ENCODE peak calls at places on chromosome 3, in ten cellular contexts. L, V, C, Q, Z, H, W, J, F and B are unnamed samples.

GRCh38 chr3:15973930-15974329 is 176.2 kb upstream of the ANKRD28 start:
- DNase-seq in L (no peak), V (no peak), C (no peak), Q (no peak), Z (no peak), H (no peak), W (no peak), J (no peak), F (no peak), B (no peak)

GRCh38 chr3:99934984-99935797 is 117.5 kb downstream of the CMSS1 start:
- DNase-seq in L (no peak), V (no peak), C (no peak), Q (peak; percentile 48), Z (no peak), H (no peak), W (peak; percentile 47), J (peak; percentile 21), F (no peak), B (peak; percentile 28)

GRCh38 chr3:25457642-25458419 is 29.8 kb downstream of the RARB start:
- DNase-seq in L (peak; percentile 24), V (no peak), C (no peak), Q (no peak), Z (no peak), H (no peak), W (no peak), J (no peak), F (no peak), B (no peak)

GRCh38 chr3:136353461-136353860 is 103.3 kb downstream of the PCCB start:
- DNase-seq in L (no peak), V (peak; percentile 50), C (no peak), Q (no peak), Z (no peak), H (no peak), W (no peak), J (no peak), F (no peak), B (no peak)

GRCh38 chr3:58998476-58999117 is 51.2 kb downstream of the CFAP20DC start:
- DNase-seq in L (peak; percentile 98), V (no peak), C (peak; percentile 49), Q (peak; percentile 80), Z (no peak), H (no peak), W (peak; percentile 54), J (peak; percentile 97), F (no peak), B (no peak)

GRCh38 chr3:174342941-174343431 is 516.1 kb upstream of the NAALADL2 start:
- DNase-seq in L (peak; percentile 78), V (no peak), C (no peak), Q (peak; percentile 19), Z (no peak), H (no peak), W (no peak), J (peak; percentile 12), F (no peak), B (no peak)

GRCh38 chr3:24156466-24156865 is 211.4 kb downstream of the NR1D2 start:
- DNase-seq in L (peak; percentile 41), V (no peak), C (peak; percentile 72), Q (peak; percentile 46), Z (no peak), H (no peak), W (no peak), J (peak; percentile 67), F (no peak), B (no peak)

GRCh38 chr3:140355481-140355880 is 322.4 kb upstream of the TRIM42 start:
- DNase-seq in L (no peak), V (no peak), C (no peak), Q (no peak), Z (no peak), H (no peak), W (no peak), J (no peak), F (no peak), B (no peak)

GRCh38 chr3:23129062-23129461 is 74.1 kb upstream of the UBE2E2 start:
- DNase-seq in L (no peak), V (no peak), C (no peak), Q (peak; percentile 15), Z (no peak), H (no peak), W (no peak), J (no peak), F (no peak), B (no peak)

GRCh38 chr3:111895079-111895478 is 36.0 kb downstream of the PHLDB2 start:
- DNase-seq in L (peak; percentile 76), V (peak; percentile 59), C (no peak), Q (peak; percentile 67), Z (no peak), H (no peak), W (no peak), J (peak; percentile 47), F (no peak), B (no peak)

GRCh38 chr3:10437272-10437994 is 68.0 kb downstream of the ATP2B2 start:
- DNase-seq in L (peak; percentile 85), V (no peak), C (no peak), Q (peak; percentile 7), Z (no peak), H (no peak), W (no peak), J (peak; percentile 78), F (no peak), B (no peak)

GRCh38 chr3:194197396-194197960 is 61.5 kb downstream of the HES1 start:
- DNase-seq in L (no peak), V (no peak), C (no peak), Q (no peak), Z (no peak), H (no peak), W (no peak), J (no peak), F (no peak), B (no peak)
- H3K27me3 ChIP-seq in L (peaks cover 23% of the 10 kb centered on the region), V (peaks cover 5% of the 10 kb centered on the region), C (no peaks in the 10 kb centered on the region), Q (peaks cover 47% of the 10 kb centered on the region), Z (no peaks in the 10 kb centered on the region), H (no peaks in the 10 kb centered on the region), W (no peaks in the 10 kb centered on the region), J (peaks cover 38% of the 10 kb centered on the region), F (no peaks in the 10 kb centered on the region), B (no peaks in the 10 kb centered on the region)

GRCh38 chr3:45596290-45596791 is 1.8 kb downstream of the LIMD1 start:
- DNase-seq in L (no peak), V (no peak), C (no peak), Q (no peak), Z (no peak), H (no peak), W (no peak), J (no peak), F (peak; percentile 59), B (no peak)

GRCh38 chr3:45597581-45597980 is 3.0 kb downstream of the LIMD1 start:
- DNase-seq in L (no peak), V (no peak), C (no peak), Q (no peak), Z (no peak), H (no peak), W (no peak), J (no peak), F (no peak), B (no peak)

GRCh38 chr3:45597166-45597565 is 2.6 kb downstream of the LIMD1 start:
- DNase-seq in L (peak; percentile 59), V (no peak), C (no peak), Q (peak; percentile 48), Z (no peak), H (no peak), W (no peak), J (peak; percentile 40), F (peak; percentile 24), B (no peak)

GRCh38 chr3:45593708-45594601 is 596 bp upstream of the LIMD1 start:
- DNase-seq in L (peak; percentile 68), V (peak; percentile 85), C (peak; percentile 84), Q (peak; percentile 77), Z (peak; percentile 31), H (peak; percentile 92), W (peak; percentile 89), J (peak; percentile 37), F (peak; percentile 81), B (peak; percentile 79)

DNA sequence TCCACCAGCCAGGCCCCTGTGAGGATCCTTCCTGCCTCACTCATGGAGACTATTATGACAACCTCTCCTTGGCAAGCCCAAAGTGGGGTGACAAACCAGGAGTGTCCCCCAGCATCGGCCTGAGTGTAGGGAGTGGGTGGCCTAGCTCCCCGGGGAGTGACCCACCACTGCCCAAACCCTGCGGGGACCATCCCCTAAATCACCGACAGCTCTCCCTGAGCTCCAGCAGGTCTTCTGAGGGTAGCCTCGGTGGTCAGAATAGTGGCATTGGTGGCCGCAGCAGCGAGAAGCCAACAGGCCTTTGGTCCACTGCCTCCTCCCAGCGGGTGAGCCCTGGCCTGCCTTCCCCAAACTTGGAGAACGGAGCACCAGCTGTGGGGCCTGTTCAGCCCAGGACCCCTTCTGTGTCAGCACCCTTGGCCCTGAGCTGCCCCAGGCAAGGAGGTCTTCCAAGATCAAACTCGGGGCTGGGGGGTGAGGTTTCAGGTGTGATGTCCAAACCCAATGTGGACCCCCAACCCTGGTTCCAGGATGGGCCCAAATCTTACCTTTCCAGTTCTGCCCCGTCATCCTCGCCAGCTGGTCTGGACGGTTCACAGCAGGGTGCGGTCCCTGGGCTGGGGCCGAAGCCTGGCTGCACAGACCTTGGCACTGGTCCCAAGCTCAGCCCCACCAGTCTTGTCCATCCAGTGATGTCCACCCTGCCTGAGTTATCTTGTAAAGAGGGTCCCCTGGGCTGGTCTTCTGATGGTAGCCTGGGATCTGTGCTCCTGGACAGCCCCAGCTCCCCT is 1.0 kb downstream of the LIMD1 start:
- DNase-seq in L (no peak), V (no peak), C (peak; percentile 56), Q (no peak), Z (no peak), H (no peak), W (no peak), J (no peak), F (peak; percentile 73), B (no peak)
- H3K4me3 ChIP-seq in L (peak overlapping the region; percentile 77), V (peak overlapping the region; percentile 82), C (peak overlapping the region; percentile 64), Q (peak overlapping the region; percentile 6), Z (peak overlapping the region; percentile 42), H (peak overlapping the region; percentile 83), W (no peak overlapping the region), J (peak overlapping the region; percentile 42), F (peak overlapping the region; percentile 83), B (peak overlapping the region; percentile 80)

DNA sequence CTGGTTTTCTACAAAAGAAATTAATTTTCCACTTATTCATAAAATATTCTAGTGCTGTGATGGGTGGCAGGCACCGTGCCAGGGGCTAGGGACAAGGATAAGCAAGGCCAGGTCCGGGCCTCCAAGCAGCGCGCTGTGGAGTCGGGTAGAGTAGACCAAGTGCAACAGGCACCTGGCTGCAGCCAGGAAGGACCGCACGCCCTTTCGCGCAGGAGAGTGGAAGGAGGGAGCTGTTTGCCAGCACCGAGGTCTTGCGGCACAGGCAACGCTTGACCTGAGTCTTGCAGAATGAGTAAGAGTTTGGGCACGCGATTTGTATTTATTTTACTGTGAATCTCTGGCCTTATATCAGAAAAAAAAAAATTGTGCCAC is at the start of gene CASR:
- DNase-seq in L (no peak), V (peak; percentile 52), C (no peak), Q (peak; percentile 4), Z (no peak), H (peak; percentile 74), W (peak; percentile 21), J (no peak), F (peak; percentile 9), B (no peak)
- H3K27me3 ChIP-seq in L (peaks cover 30% of the 10 kb centered on the region), V (peaks cover 63% of the 10 kb centered on the region), C (peaks cover 31% of the 10 kb centered on the region), Q (peaks cover 82% of the 10 kb centered on the region), Z (peaks cover 34% of the 10 kb centered on the region), H (peaks cover 90% of the 10 kb centered on the region), W (peaks cover 52% of the 10 kb centered on the region), J (peaks cover 18% of the 10 kb centered on the region), F (peaks cover 42% of the 10 kb centered on the region), B (no peaks in the 10 kb centered on the region)

DNA sequence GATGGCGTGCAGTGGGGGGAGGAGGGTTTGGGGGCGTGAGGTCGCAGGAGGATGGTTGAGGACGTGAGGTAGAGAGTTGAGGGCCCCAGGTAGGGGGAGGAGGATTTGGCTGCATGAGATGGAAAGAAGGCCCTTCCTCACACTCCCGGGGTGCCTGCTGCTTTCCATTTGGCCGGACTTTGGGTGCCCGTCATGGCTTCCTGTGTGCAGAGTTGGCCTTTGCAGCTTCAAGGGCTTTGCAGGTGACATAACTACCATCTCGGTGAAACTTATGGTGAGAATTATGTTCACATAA is 1.7 kb downstream of the MLF1 start:
- DNase-seq in L (no peak), V (no peak), C (no peak), Q (no peak), Z (no peak), H (no peak), W (no peak), J (no peak), F (no peak), B (no peak)
- H3K4me3 ChIP-seq in L (no peak overlapping the region), V (no peak overlapping the region), C (no peak overlapping the region), Q (no peak overlapping the region), Z (no peak overlapping the region), H (no peak overlapping the region), W (no peak overlapping the region), J (no peak overlapping the region), F (no peak overlapping the region), B (no peak overlapping the region)